ENCODE peak calls at places on chromosome 5, in ten cellular contexts. K is uterus, F is astrocyte, G is Peyer's patch, T is PC-9, I is upper lobe of left lung, H is transverse colon, A is brain microvascular endothelial cell, P is mammary epithelial cell, Q is endothelial cell of umbilical vein. O is an unnamed sample. For H3K27me3, the result is how much of the 10 kb centered on the place peaks cover.

GRCh38 chr5:170809551-170809950 is 26.0 kb downstream of the GABRP start:
- DNase-seq in K (no peak), F (peak), G (no peak), T (no peak), I (peak), H (peak), A (peak), P (peak), Q (peak), O (no peak)

GRCh38 chr5:122053181-122054109 is 24.6 kb downstream of the LOX start:
- DNase-seq in K (no peak), F (no peak), G (no peak), T (no peak), I (peak), H (no peak), A (no peak), P (no peak), Q (peak), O (no peak)

GRCh38 chr5:4204616-4205151 is 609.1 kb downstream of the IRX1 start:
- DNase-seq in K (no peak), F (no peak), G (no peak), T (no peak), I (no peak), H (no peak), A (no peak), P (no peak), Q (no peak), O (no peak)

GRCh38 chr5:39283231-39283818 is 64.0 kb upstream of the FYB1 start:
- DNase-seq in K (peak), F (peak), G (no peak), T (peak), I (peak), H (peak), A (peak), P (peak), Q (peak), O (peak)

GRCh38 chr5:139648205-139649081 is at the start of gene CXXC5:
- DNase-seq in K (peak), F (peak), G (peak), T (peak), I (peak), H (peak), A (peak), P (peak), Q (peak), O (peak)

GRCh38 chr5:133602829-133603380 is 9.4 kb downstream of the FSTL4 start:
- DNase-seq in K (no peak), F (no peak), G (no peak), T (no peak), I (no peak), H (no peak), A (no peak), P (no peak), Q (peak), O (no peak)

GRCh38 chr5:172708183-172708505 is 62.9 kb downstream of the DUSP1 start:
- DNase-seq in K (no peak), F (no peak), G (no peak), T (no peak), I (no peak), H (no peak), A (no peak), P (no peak), Q (no peak), O (no peak)

GRCh38 chr5:137486707-137487106 is 12.4 kb downstream of the SPOCK1 start:
- DNase-seq in K (peak), F (peak), G (no peak), T (no peak), I (no peak), H (no peak), A (peak), P (no peak), Q (peak), O (no peak)

GRCh38 chr5:177512736-177513380 is 3.2 kb upstream of the DOK3 start:
- DNase-seq in K (no peak), F (no peak), G (no peak), T (no peak), I (no peak), H (no peak), A (no peak), P (no peak), Q (no peak), O (no peak)

GRCh38 chr5:5954199-5954598 is 424.1 kb downstream of the MED10 start:
- DNase-seq in K (no peak), F (no peak), G (no peak), T (no peak), I (no peak), H (no peak), A (no peak), P (no peak), Q (no peak), O (no peak)

GRCh38 chr5:140024928-140025327 is 18.2 kb downstream of the NRG2 start:
- DNase-seq in K (no peak), F (no peak), G (no peak), T (no peak), I (no peak), H (no peak), A (no peak), P (no peak), Q (no peak), O (no peak)

GRCh38 chr5:27325513-27325912 is 287.1 kb upstream of the CDH9 start:
- DNase-seq in K (no peak), F (peak), G (no peak), T (no peak), I (no peak), H (no peak), A (no peak), P (peak), Q (no peak), O (no peak)

GRCh38 chr5:53642006-53642405 is 81.6 kb downstream of the NDUFS4 start:
- DNase-seq in K (no peak), F (peak), G (no peak), T (no peak), I (no peak), H (no peak), A (no peak), P (peak), Q (peak), O (no peak)

GRCh38 chr5:27315541-27316282 is 277.3 kb upstream of the CDH9 start:
- DNase-seq in K (no peak), F (peak), G (no peak), T (peak), I (no peak), H (no peak), A (peak), P (peak), Q (no peak), O (no peak)

GRCh38 chr5:82396871-82397514 is 118.8 kb upstream of the RPS23 start:
- DNase-seq in K (peak), F (peak), G (no peak), T (peak), I (peak), H (peak), A (peak), P (peak), Q (peak), O (peak)

GRCh38 chr5:73484511-73484910 is 13.7 kb upstream of the BTF3 start:
- DNase-seq in K (no peak), F (no peak), G (no peak), T (no peak), I (no peak), H (no peak), A (no peak), P (no peak), Q (no peak), O (no peak)

GRCh38 chr5:171299228-171299627 is 9.8 kb upstream of the TLX3 start:
- DNase-seq in K (no peak), F (no peak), G (no peak), T (no peak), I (no peak), H (no peak), A (no peak), P (no peak), Q (no peak), O (no peak)

GRCh38 chr5:92145852-92146251 is 762.7 kb upstream of the ARRDC3 start:
- DNase-seq in K (no peak), F (no peak), G (no peak), T (no peak), I (no peak), H (no peak), A (no peak), P (no peak), Q (no peak), O (no peak)

GRCh38 chr5:168366124-168366523 is 74.7 kb downstream of the WWC1 start:
- DNase-seq in K (no peak), F (peak), G (no peak), T (no peak), I (no peak), H (no peak), A (peak), P (peak), Q (peak), O (no peak)

GRCh38 chr5:91170266-91170665 is 212.9 kb downstream of the ARRDC3 start:
- DNase-seq in K (no peak), F (peak), G (no peak), T (no peak), I (no peak), H (no peak), A (no peak), P (peak), Q (peak), O (no peak)

GRCh38 chr5:173771058-173771742 is 116.9 kb upstream of the CPEB4 start:
- DNase-seq in K (no peak), F (no peak), G (no peak), T (no peak), I (no peak), H (no peak), A (no peak), P (no peak), Q (peak), O (no peak)
- H3K4me3 ChIP-seq in K (no peak), F (no peak), G (no peak), T (no peak), I (no peak), H (no peak), A (no peak), P (no peak), Q (no peak), O (no peak)

GRCh38 chr5:109141499-109142200 is 268.1 kb downstream of the PJA2 start:
- DNase-seq in K (no peak), F (peak), G (no peak), T (no peak), I (no peak), H (no peak), A (peak), P (no peak), Q (no peak), O (no peak)
- TF ChIP-seq CTCF in K (no peak), F (no peak), G (no peak), T (no peak), I (no peak), H (no peak), A (peak), P (no peak), Q (no peak), O (no peak)

GRCh38 chr5:1441166-1441865 is 3.9 kb downstream of the SLC6A3 start:
- DNase-seq in K (no peak), F (no peak), G (peak), T (no peak), I (peak), H (no peak), A (no peak), P (no peak), Q (no peak), O (no peak)
- H3K27me3 ChIP-seq in K (under half), F (under half), G (under half), T (half or more), I (under half), H (half or more), A (under half), P (under half), Q (under half), O (under half)

GRCh38 chr5:138573949-138574670 is 1.1 kb downstream of the HSPA9 start:
- DNase-seq in K (no peak), F (peak), G (no peak), T (no peak), I (no peak), H (no peak), A (no peak), P (peak), Q (no peak), O (no peak)

GRCh38 chr5:138570871-138571270 is 4.3 kb downstream of the HSPA9 start:
- DNase-seq in K (no peak), F (no peak), G (no peak), T (no peak), I (no peak), H (no peak), A (no peak), P (no peak), Q (no peak), O (no peak)

GRCh38 chr5:138575194-138576015 is at the start of gene HSPA9:
- DNase-seq in K (peak), F (peak), G (peak), T (peak), I (peak), H (peak), A (peak), P (peak), Q (peak), O (peak)

GRCh38 chr5:138574744-138575193 is 432 bp downstream of the HSPA9 start:
- DNase-seq in K (no peak), F (peak), G (no peak), T (no peak), I (no peak), H (no peak), A (no peak), P (no peak), Q (no peak), O (no peak)

GRCh38 chr5:138573223-138573622 is 2.0 kb downstream of the HSPA9 start:
- DNase-seq in K (no peak), F (no peak), G (no peak), T (no peak), I (no peak), H (no peak), A (no peak), P (no peak), Q (no peak), O (no peak)
- H3K4me3 ChIP-seq in K (no peak), F (no peak), G (no peak), T (peak), I (no peak), H (no peak), A (no peak), P (no peak), Q (no peak), O (no peak)

GRCh38 chr5:124725622-124726258 is 20.7 kb downstream of the ZNF608 start:
- DNase-seq in K (no peak), F (no peak), G (no peak), T (no peak), I (no peak), H (no peak), A (no peak), P (no peak), Q (no peak), O (no peak)

GRCh38 chr5:124728331-124729307 is 17.8 kb downstream of the ZNF608 start:
- DNase-seq in K (no peak), F (no peak), G (no peak), T (no peak), I (no peak), H (no peak), A (no peak), P (no peak), Q (no peak), O (no peak)

GRCh38 chr5:124726631-124727362 is 19.6 kb downstream of the ZNF608 start:
- DNase-seq in K (no peak), F (no peak), G (no peak), T (no peak), I (no peak), H (no peak), A (no peak), P (no peak), Q (no peak), O (no peak)

GRCh38 chr5:124724357-124725039 is 21.9 kb downstream of the ZNF608 start:
- DNase-seq in K (no peak), F (no peak), G (no peak), T (no peak), I (no peak), H (no peak), A (no peak), P (no peak), Q (no peak), O (no peak)

DNA sequence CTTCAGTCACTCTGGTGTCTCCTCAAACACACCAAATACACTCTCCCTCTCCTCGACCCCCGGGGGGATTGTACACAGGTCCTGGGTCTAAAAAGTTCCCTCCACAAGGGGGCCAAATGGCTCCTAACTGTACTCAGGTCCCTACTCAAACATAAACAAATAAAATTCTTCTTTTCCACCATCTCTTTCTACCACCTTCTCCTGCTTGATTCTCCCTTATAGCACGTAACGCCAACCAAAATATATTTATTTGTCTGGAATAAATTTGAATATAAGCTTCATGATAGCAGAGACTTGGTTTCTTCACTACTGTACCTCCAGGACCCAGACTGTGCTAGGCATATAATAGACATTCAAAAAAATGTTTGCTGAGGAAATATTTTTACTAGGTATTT is 21.4 kb downstream of the ZNF608 start:
- DNase-seq in K (no peak), F (no peak), G (no peak), T (no peak), I (no peak), H (no peak), A (no peak), P (no peak), Q (no peak), O (no peak)
- TF ChIP-seq CTCF in K (no peak), F (no peak), G (no peak), T (no peak), I (no peak), H (no peak), A (peak), P (no peak), Q (no peak), O (no peak)